ENCODE peak calls at places on chromosome 6, in four cellular contexts. G is pancreas, E is IMR-90, R is Panc1. I is an unnamed sample.
A peak's percentile ranks its signal among the peaks of the same experiment; 100 is the strongest.

GRCh38 chr6:71589254-71589653 is 297.1 kb upstream of the RIMS1 start:
- DNase-seq in G (no peak), E (no peak), R (no peak), I (no peak)

GRCh38 chr6:17397764-17398194 is 4.4 kb downstream of the CAP2 start:
- DNase-seq in G (no peak), E (no peak), R (no peak), I (no peak)

GRCh38 chr6:168508903-168509302 is 67.9 kb downstream of the SMOC2 start:
- DNase-seq in G (no peak), E (no peak), R (no peak), I (no peak)

GRCh38 chr6:151004415-151005024 is 139.0 kb downstream of the MTHFD1L start:
- DNase-seq in G (no peak), E (peak; percentile 95), R (peak; percentile 87), I (peak; percentile 89)

GRCh38 chr6:106510090-106510970 is 119.0 kb downstream of the RTN4IP1 start:
- DNase-seq in G (peak; percentile 56), E (no peak), R (no peak), I (peak; percentile 71)

GRCh38 chr6:118896339-118897136 is 2.6 kb downstream of the ASF1A start:
- DNase-seq in G (no peak), E (peak; percentile 69), R (peak; percentile 81), I (peak; percentile 17)

GRCh38 chr6:107679457-107679856 is 144.7 kb downstream of the SCML4 start:
- DNase-seq in G (no peak), E (peak; percentile 83), R (no peak), I (peak; percentile 76)

GRCh38 chr6:16819752-16820151 is 58.5 kb upstream of the ATXN1 start:
- DNase-seq in G (no peak), E (peak; percentile 30), R (peak; percentile 13), I (peak; percentile 71)

GRCh38 chr6:41801380-41801779 is 13.9 kb downstream of the TOMM6 start:
- DNase-seq in G (no peak), E (peak; percentile 38), R (no peak), I (peak; percentile 62)

GRCh38 chr6:156954191-156954590 is 177.0 kb downstream of the ARID1B start:
- DNase-seq in G (no peak), E (peak; percentile 59), R (no peak), I (peak; percentile 50)

GRCh38 chr6:3228791-3229565 is 1.5 kb upstream of the TUBB2B start:
- DNase-seq in G (no peak), E (no peak), R (no peak), I (no peak)

GRCh38 chr6:33936911-33937310 is 133.1 kb upstream of the MLN start:
- DNase-seq in G (no peak), E (no peak), R (no peak), I (no peak)

GRCh38 chr6:27238010-27238983 is 9.2 kb upstream of the PRSS16 start:
- DNase-seq in G (no peak), E (no peak), R (no peak), I (peak; percentile 42)

GRCh38 chr6:138307816-138308727 is 69.6 kb upstream of the SMIM28 start:
- DNase-seq in G (peak; percentile 48), E (no peak), R (no peak), I (peak; percentile 23)

GRCh38 chr6:26064619-26065257 is 22.5 kb upstream of the HFE start:
- DNase-seq in G (no peak), E (peak; percentile 59), R (no peak), I (peak; percentile 67)

GRCh38 chr6:17865798-17866725 is 121.4 kb downstream of the KIF13A start:
- DNase-seq in G (no peak), E (peak; percentile 95), R (peak; percentile 92), I (peak; percentile 95)

GRCh38 chr6:74447013-74447412 is 751.0 kb downstream of the CD109 start:
- DNase-seq in G (no peak), E (peak; percentile 44), R (no peak), I (peak; percentile 9)

GRCh38 chr6:26312096-26312463 is 52.9 kb upstream of the BTN3A2 start:
- DNase-seq in G (no peak), E (no peak), R (no peak), I (peak; percentile 44)

GRCh38 chr6:100415780-100416179 is 48.9 kb downstream of the SIM1 start:
- DNase-seq in G (no peak), E (no peak), R (no peak), I (no peak)

GRCh38 chr6:146543211-146543939 is at the start of gene RAB32:
- DNase-seq in G (peak; percentile 94), E (peak; percentile 95), R (no peak), I (peak; percentile 99)

GRCh38 chr6:137820952-137821351 is 46.1 kb upstream of the TNFAIP3 start:
- DNase-seq in G (no peak), E (peak; percentile 23), R (no peak), I (peak; percentile 59)

GRCh38 chr6:50655848-50656453 is 57.4 kb upstream of the TFAP2D start:
- DNase-seq in G (no peak), E (peak; percentile 1), R (no peak), I (no peak)

GRCh38 chr6:170139531-170139930 is 151.3 kb downstream of the DLL1 start:
- DNase-seq in G (no peak), E (no peak), R (no peak), I (no peak)

GRCh38 chr6:105757512-105758200 is 328.5 kb upstream of the PRDM1 start:
- DNase-seq in G (no peak), E (no peak), R (no peak), I (no peak)

GRCh38 chr6:46979206-46979605 is 57.5 kb upstream of the ADGRF5 start:
- DNase-seq in G (no peak), E (no peak), R (no peak), I (no peak)

GRCh38 chr6:18362058-18362561 is 25.0 kb upstream of the RNF144B start:
- DNase-seq in G (no peak), E (peak; percentile 98), R (no peak), I (peak; percentile 82)

GRCh38 chr6:5279891-5280338 is 18.6 kb downstream of the FARS2 start:
- DNase-seq in G (no peak), E (peak; percentile 11), R (no peak), I (no peak)

GRCh38 chr6:138404666-138405337 is 779 bp downstream of the HEBP2 start:
- DNase-seq in G (peak; percentile 33), E (no peak), R (no peak), I (peak; percentile 44)

GRCh38 chr6:35044145-35044745 is 96.9 kb downstream of the TCP11 start:
- DNase-seq in G (peak; percentile 29), E (no peak), R (no peak), I (peak; percentile 70)

GRCh38 chr6:84035484-84035883 is 1.9 kb downstream of the MRAP2 start:
- DNase-seq in G (no peak), E (no peak), R (no peak), I (no peak)

GRCh38 chr6:106162926-106163325 is 76.8 kb downstream of the PRDM1 start:
- DNase-seq in G (no peak), E (no peak), R (no peak), I (no peak)

GRCh38 chr6:128740951-128741350 is 142.0 kb upstream of the LAMA2 start:
- DNase-seq in G (no peak), E (no peak), R (no peak), I (no peak)

GRCh38 chr6:136784910-136785746 is 7.1 kb downstream of the MAP3K5 start:
- DNase-seq in G (no peak), E (no peak), R (no peak), I (no peak)

GRCh38 chr6:36947570-36948351 is 6.8 kb upstream of the PI16 start:
- DNase-seq in G (no peak), E (peak; percentile 24), R (no peak), I (no peak)
- H3K4me3 ChIP-seq in G (no peak overlapping the region), E (no peak overlapping the region), R (no peak overlapping the region), I (no peak overlapping the region)

GRCh38 chr6:583116-583515 is 73.8 kb downstream of the HUS1B start:
- DNase-seq in G (no peak), E (no peak), R (no peak), I (no peak)

GRCh38 chr6:583639-584038 is 73.3 kb downstream of the HUS1B start:
- DNase-seq in G (no peak), E (no peak), R (no peak), I (no peak)

GRCh38 chr6:582370-582769 is 74.5 kb downstream of the HUS1B start:
- DNase-seq in G (no peak), E (peak; percentile 45), R (no peak), I (no peak)

DNA sequence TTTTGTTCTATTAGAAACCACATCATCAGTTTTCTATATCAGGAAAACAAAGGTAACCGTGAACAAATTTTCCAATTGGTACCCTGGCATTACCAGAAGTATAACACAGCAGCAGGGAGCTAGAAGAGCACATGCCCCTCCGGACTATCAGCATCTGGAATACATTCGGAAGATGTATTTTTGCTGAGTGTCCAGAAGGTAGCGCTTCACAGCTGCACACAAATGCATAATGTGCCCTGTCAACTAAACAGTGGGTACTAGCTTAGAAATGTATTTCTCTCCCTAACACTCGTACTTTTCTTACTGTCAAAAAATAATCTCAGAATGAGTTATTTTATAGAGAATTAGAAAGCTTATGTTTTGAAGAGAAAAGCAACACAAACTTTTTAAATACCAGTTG is 77.6 kb downstream of the HUS1B start:
- DNase-seq in G (no peak), E (peak; percentile 45), R (no peak), I (peak; percentile 26)
- TF ChIP-seq CTCF in G (no peak), E (peak; percentile 33), R (peak; percentile 70), I (peak; percentile 43)

GRCh38 chr6:31861150-31861549 is 1.5 kb downstream of the NEU1 start:
- DNase-seq in G (no peak), E (no peak), R (no peak), I (no peak)
- H3K4me3 ChIP-seq in G (no peak overlapping the region), E (no peak overlapping the region), R (no peak overlapping the region), I (no peak overlapping the region)

DNA sequence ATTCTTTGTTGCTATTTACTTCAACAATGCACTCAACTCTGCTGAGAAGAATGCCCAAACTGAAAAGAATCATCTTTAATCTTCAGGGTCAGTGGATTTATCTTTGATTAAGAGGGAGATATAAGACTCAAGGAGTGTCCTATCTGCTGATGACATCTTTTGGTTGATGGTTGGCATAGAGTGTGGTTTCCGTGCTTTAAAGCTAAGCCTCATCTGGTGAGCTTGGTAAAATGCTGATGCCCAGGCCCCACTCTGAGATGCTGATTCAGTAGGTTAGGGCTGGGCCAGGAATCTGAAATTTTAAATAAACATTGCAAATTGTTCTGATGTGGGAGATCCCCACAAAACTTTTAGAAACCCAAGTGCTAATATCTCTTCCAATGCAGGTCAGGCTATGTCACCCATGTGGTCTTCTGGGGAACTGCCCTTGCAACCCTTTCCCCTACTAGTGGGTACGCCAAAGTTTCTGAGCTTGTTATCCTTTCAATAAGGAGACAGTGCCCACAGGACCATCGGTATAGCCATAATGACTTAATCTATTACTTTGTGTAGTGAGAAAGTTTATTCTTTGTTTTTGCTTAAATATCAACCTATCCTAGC is 68.5 kb upstream of the ARMH2 start:
- DNase-seq in G (no peak), E (no peak), R (no peak), I (no peak)
- TF ChIP-seq CTCF in G (no peak), E (no peak), R (no peak), I (no peak)

I was measured in foreskin fibroblast.